ENCODE peak calls at places on chromosomes 3 and 15, in eight cellular contexts. I is GM23248, Z is psoas muscle, X is cardiac muscle cell, C is hepatocyte, J is GM12878, H is fibroblast of lung, Y is SK-N-MC. P is an unnamed sample.

GRCh38 chr3:55690161-55690560 is 203.1 kb upstream of the WNT5A start:
- DNase-seq in I (no peak), Z (no peak), X (no peak), C (no peak), J (no peak), H (no peak), Y (no peak), P (no peak)

GRCh38 chr3:50365080-50365841 is 5.9 kb upstream of the TMEM115 start:
- DNase-seq in I (peak; percentile 82), Z (peak; percentile 90), X (peak; percentile 86), C (peak; percentile 95), J (no peak), H (peak; percentile 58), Y (no peak), P (peak; percentile 59)

GRCh38 chr3:49793486-49794085 is 6.1 kb downstream of the CDHR4 start:
- DNase-seq in I (no peak), Z (no peak), X (no peak), C (no peak), J (no peak), H (no peak), Y (no peak), P (no peak)

GRCh38 chr3:468172-468571 is 271.6 kb downstream of the CHL1 start:
- DNase-seq in I (peak; percentile 37), Z (no peak), X (peak; percentile 20), C (peak; percentile 21), J (no peak), H (no peak), Y (no peak), P (no peak)

GRCh38 chr3:64150527-64151238 is 74.6 kb downstream of the PRICKLE2 start:
- DNase-seq in I (peak; percentile 84), Z (peak; percentile 59), X (peak; percentile 28), C (peak; percentile 94), J (no peak), H (peak; percentile 92), Y (no peak), P (peak; percentile 73)

GRCh38 chr3:49465269-49466034 is 4.6 kb upstream of the DAG1 start:
- DNase-seq in I (no peak), Z (no peak), X (no peak), C (no peak), J (no peak), H (peak; percentile 51), Y (no peak), P (no peak)

GRCh38 chr15:48622227-48622626 is 23.3 kb downstream of the FBN1 start:
- DNase-seq in I (peak; percentile 77), Z (no peak), X (no peak), C (no peak), J (no peak), H (no peak), Y (no peak), P (no peak)

GRCh38 chr15:41827290-41827879 is 507 bp upstream of the JMJD7 start:
- DNase-seq in I (no peak), Z (no peak), X (peak; percentile 15), C (peak; percentile 56), J (no peak), H (no peak), Y (no peak), P (no peak)

GRCh38 chr3:190531406-190531805 is 17.5 kb downstream of the IL1RAP start:
- DNase-seq in I (no peak), Z (no peak), X (no peak), C (no peak), J (no peak), H (peak; percentile 51), Y (no peak), P (peak; percentile 88)

GRCh38 chr3:59573911-59574310 is 524.1 kb upstream of the CFAP20DC start:
- DNase-seq in I (peak; percentile 94), Z (no peak), X (no peak), C (no peak), J (no peak), H (peak; percentile 87), Y (no peak), P (no peak)

GRCh38 chr3:59567656-59568055 is 517.8 kb upstream of the CFAP20DC start:
- DNase-seq in I (no peak), Z (no peak), X (no peak), C (no peak), J (no peak), H (peak; percentile 31), Y (no peak), P (no peak)

GRCh38 chr3:59575113-59576001 is 525.5 kb upstream of the CFAP20DC start:
- DNase-seq in I (peak; percentile 76), Z (peak; percentile 87), X (peak; percentile 88), C (peak; percentile 90), J (peak; percentile 40), H (peak; percentile 59), Y (peak; percentile 20), P (peak; percentile 64)

GRCh38 chr3:59570816-59571215 is 521.0 kb upstream of the CFAP20DC start:
- DNase-seq in I (no peak), Z (no peak), X (no peak), C (no peak), J (no peak), H (no peak), Y (no peak), P (no peak)

DNA sequence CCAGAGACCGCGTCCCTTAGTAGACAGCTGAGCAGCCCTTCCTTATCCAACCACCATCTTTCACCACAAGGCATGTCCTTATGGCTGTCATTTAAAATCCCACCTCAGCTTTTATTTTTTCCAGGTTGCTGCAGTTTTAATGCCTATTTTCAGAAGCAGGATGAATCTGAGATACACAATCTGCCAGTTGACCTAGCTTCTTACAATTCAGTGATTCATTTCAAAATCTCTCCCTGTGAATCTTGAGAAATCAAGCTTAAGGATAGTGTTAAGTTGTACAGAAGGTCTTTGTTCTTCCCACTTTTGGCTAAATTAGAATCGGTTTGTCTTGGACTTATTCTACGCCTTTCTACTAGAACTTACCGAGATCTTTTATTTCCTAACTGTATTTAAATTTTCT is 522.3 kb upstream of the CFAP20DC start:
- DNase-seq in I (peak; percentile 54), Z (no peak), X (no peak), C (no peak), J (no peak), H (peak; percentile 25), Y (no peak), P (no peak)
- H3K27ac ChIP-seq in I (no peak overlapping the region), Z (no peak overlapping the region), X (no peak overlapping the region), C (no peak overlapping the region), J (no peak overlapping the region), H (no peak overlapping the region), Y (no peak overlapping the region), P (no peak overlapping the region)

DNA sequence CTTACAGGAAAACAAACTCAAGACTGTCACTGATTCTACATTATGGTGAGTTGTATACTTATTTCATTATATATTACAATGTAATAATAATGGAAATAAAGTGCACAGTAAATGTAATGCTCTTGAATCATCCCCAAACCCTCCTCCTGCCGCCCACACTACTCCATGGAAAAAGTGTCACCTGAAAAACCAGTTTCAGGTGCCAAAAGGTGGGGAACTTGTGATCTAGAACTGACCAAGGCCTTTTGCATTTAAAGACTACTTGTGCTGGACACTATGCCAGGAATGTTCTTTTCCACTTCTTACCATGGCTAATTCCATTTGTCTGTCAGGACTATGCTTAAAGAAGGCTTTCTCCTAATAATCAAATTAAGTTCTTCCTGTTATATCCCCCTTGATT is 32.3 kb downstream of the ROBO2 start:
- DNase-seq in I (no peak), Z (no peak), X (no peak), C (no peak), J (no peak), H (no peak), Y (no peak), P (no peak)
- H3K27ac ChIP-seq in I (no peak overlapping the region), Z (no peak overlapping the region), X (no peak overlapping the region), C (no peak overlapping the region), J (no peak overlapping the region), H (no peak overlapping the region), Y (no peak overlapping the region), P (no peak overlapping the region)

GRCh38 chr15:40349163-40349562 is 1.7 kb upstream of the PHGR1 start:
- DNase-seq in I (no peak), Z (no peak), X (no peak), C (no peak), J (no peak), H (no peak), Y (no peak), P (no peak)

GRCh38 chr15:40347559-40348470 is 3.0 kb upstream of the PHGR1 start:
- DNase-seq in I (no peak), Z (peak; percentile 23), X (no peak), C (peak; percentile 75), J (no peak), H (no peak), Y (no peak), P (no peak)

GRCh38 chr15:40346579-40347558 is 4.0 kb upstream of the PHGR1 start:
- DNase-seq in I (no peak), Z (peak; percentile 42), X (no peak), C (no peak), J (no peak), H (no peak), Y (no peak), P (no peak)

GRCh38 chr15:40345867-40346578 is 4.8 kb upstream of the PHGR1 start:
- DNase-seq in I (no peak), Z (peak; percentile 37), X (no peak), C (peak; percentile 82), J (no peak), H (no peak), Y (no peak), P (no peak)

GRCh38 chr15:40348471-40348864 is 2.4 kb upstream of the PHGR1 start:
- DNase-seq in I (no peak), Z (no peak), X (no peak), C (no peak), J (no peak), H (no peak), Y (no peak), P (no peak)
- H3K27ac ChIP-seq in I (no peak overlapping the region), Z (no peak overlapping the region), X (no peak overlapping the region), C (peak overlapping the region; percentile 97), J (no peak overlapping the region), H (no peak overlapping the region), Y (no peak overlapping the region), P (no peak overlapping the region)

GRCh38 chr15:75063338-75063737 is 39.9 kb downstream of the PPCDC start:
- DNase-seq in I (peak; percentile 32), Z (no peak), X (no peak), C (no peak), J (no peak), H (peak; percentile 79), Y (no peak), P (no peak)

GRCh38 chr15:75062706-75063105 is 39.3 kb downstream of the PPCDC start:
- DNase-seq in I (no peak), Z (no peak), X (no peak), C (no peak), J (no peak), H (no peak), Y (no peak), P (no peak)

GRCh38 chr15:75065467-75065850 is 42.1 kb downstream of the PPCDC start:
- DNase-seq in I (no peak), Z (no peak), X (no peak), C (peak; percentile 21), J (no peak), H (peak; percentile 43), Y (no peak), P (no peak)

GRCh38 chr15:75065851-75066509 is 42.6 kb downstream of the PPCDC start:
- DNase-seq in I (no peak), Z (no peak), X (no peak), C (no peak), J (no peak), H (peak; percentile 52), Y (no peak), P (no peak)

DNA sequence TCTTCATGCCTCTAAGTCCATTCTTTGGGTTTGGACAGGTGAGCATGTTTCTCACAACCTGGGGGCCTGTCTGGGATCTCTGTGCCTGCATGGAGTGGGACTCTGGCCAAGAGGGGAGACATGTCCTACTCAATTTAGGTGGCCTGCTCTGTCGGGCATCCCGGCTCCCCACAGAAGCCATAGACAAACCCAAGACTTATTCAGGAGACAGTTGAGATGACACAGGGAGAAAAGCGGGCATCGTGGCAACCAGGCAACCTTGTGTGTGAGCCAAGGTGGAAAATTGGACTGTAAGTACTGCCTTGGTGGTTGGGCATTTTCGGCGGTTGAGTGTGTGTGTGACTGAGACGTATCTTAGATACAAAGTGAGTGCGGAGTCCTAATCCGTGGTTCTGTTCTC is 40.5 kb downstream of the PPCDC start:
- DNase-seq in I (no peak), Z (no peak), X (no peak), C (no peak), J (no peak), H (no peak), Y (no peak), P (no peak)
- H3K27ac ChIP-seq in I (no peak overlapping the region), Z (no peak overlapping the region), X (peak overlapping the region; percentile 91), C (no peak overlapping the region), J (no peak overlapping the region), H (no peak overlapping the region), Y (no peak overlapping the region), P (no peak overlapping the region)

P was measured in foreskin keratinocyte.